ENCODE peak calls at places on chromosomes 2 and 18, in five cellular contexts. One of them, this sample, is unnamed.

GRCh38 chr2:160628811-160629210 is 135.2 kb upstream of the RBMS1 start:
- DNase-seq in A549: no peak
- DNase-seq in CD8-positive, alpha-beta T cell: no peak
- DNase-seq in IMR-90: no peak
- DNase-seq in lower lobe of right lung: no peak
- DNase-seq in this sample: no peak

GRCh38 chr2:47900857-47901256 is 5.4 kb downstream of the FBXO11 start:
- DNase-seq in A549: no peak
- DNase-seq in CD8-positive, alpha-beta T cell: no peak
- DNase-seq in IMR-90: no peak
- DNase-seq in lower lobe of right lung: no peak
- DNase-seq in this sample: no peak

GRCh38 chr2:545711-546650 is 131.2 kb downstream of the TMEM18 start:
- DNase-seq in A549: no peak
- DNase-seq in CD8-positive, alpha-beta T cell: no peak
- DNase-seq in IMR-90: no peak
- DNase-seq in lower lobe of right lung: no peak
- DNase-seq in this sample: no peak

GRCh38 chr2:148658807-148659722 is 14.5 kb downstream of the EPC2 start:
- DNase-seq in A549: peak; percentile 22
- DNase-seq in CD8-positive, alpha-beta T cell: no peak
- DNase-seq in IMR-90: peak; percentile 79
- DNase-seq in lower lobe of right lung: no peak
- DNase-seq in this sample: peak; percentile 62

GRCh38 chr2:18903750-18904149 is 314.4 kb upstream of the NT5C1B start:
- DNase-seq in A549: no peak
- DNase-seq in CD8-positive, alpha-beta T cell: no peak
- DNase-seq in IMR-90: no peak
- DNase-seq in lower lobe of right lung: no peak
- DNase-seq in this sample: no peak

GRCh38 chr2:190512539-190513095 is 21.9 kb downstream of the NEMP2 start:
- DNase-seq in A549: no peak
- DNase-seq in CD8-positive, alpha-beta T cell: no peak
- DNase-seq in IMR-90: no peak
- DNase-seq in lower lobe of right lung: no peak
- DNase-seq in this sample: no peak

GRCh38 chr2:236946871-236947270 is 138.8 kb upstream of the COPS8 start:
- DNase-seq in A549: no peak
- DNase-seq in CD8-positive, alpha-beta T cell: no peak
- DNase-seq in IMR-90: no peak
- DNase-seq in lower lobe of right lung: no peak
- DNase-seq in this sample: peak; percentile 42

GRCh38 chr2:119119076-119119710 is 39.4 kb downstream of the C1QL2 start:
- DNase-seq in A549: no peak
- DNase-seq in CD8-positive, alpha-beta T cell: no peak
- DNase-seq in IMR-90: no peak
- DNase-seq in lower lobe of right lung: no peak
- DNase-seq in this sample: no peak

DNA sequence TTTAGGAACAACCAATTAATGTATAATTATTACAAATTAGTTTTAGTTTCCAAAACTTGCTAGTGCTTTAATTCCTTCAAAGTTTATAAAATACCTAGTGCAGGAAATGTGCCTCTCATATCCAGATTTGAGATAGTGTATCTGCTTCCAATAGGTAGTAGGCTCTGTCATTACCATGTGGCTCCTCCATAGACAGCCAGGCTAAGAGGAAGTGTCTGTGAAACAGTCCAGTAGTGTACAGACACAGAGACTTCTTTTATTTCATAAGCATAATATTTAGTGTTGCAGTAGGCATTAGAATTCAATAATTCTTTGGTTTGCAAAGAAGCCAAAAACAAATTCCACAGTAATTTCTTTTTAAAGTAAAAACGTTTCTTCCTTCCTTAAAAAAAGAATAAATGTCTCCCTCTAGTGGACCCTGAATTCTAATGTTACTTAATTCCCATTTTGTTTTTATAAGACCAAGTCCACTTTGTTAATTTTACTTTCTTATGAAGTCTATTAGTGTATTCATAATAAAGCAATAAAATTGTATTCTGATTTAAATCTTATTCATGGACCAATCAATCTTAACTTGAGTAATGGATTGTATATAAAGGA is 101.2 kb downstream of the NEB start:
- DNase-seq in A549: peak; percentile 19
- DNase-seq in CD8-positive, alpha-beta T cell: no peak
- DNase-seq in IMR-90: peak; percentile 22
- DNase-seq in lower lobe of right lung: no peak
- DNase-seq in this sample: peak; percentile 45
- TF ChIP-seq CTCF in A549: peak; percentile 42
- TF ChIP-seq CTCF in CD8-positive, alpha-beta T cell: peak; percentile 15
- TF ChIP-seq CTCF in IMR-90: peak; percentile 36
- TF ChIP-seq CTCF in lower lobe of right lung: peak; percentile 23
- TF ChIP-seq CTCF in this sample: peak; percentile 40

DNA sequence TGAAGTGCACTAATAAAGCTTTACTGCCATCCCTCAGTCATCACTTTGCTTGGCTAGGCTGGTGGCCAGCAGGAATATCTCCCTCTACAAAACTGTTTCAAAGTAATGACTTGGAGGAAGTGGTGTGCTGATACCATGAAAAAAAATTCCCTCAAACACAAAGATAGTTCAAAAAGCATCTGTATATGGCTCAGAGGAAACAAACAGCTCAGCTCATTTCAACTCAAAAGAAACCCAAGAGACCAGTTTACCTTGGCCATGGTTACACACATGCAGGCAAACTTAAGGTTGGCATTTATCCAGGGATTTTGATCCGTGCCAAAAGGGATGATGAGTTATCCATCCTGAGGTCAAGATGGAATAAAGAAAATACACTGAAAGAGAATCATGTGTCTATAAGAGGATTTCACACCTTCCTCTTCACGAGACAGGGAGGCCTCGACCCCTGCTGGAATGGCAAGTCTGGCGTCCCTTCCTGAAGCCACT is 18.4 kb upstream of the WIPF1 start:
- DNase-seq in A549: peak; percentile 83
- DNase-seq in CD8-positive, alpha-beta T cell: no peak
- DNase-seq in IMR-90: peak; percentile 74
- DNase-seq in lower lobe of right lung: no peak
- DNase-seq in this sample: peak; percentile 82
- H3K4me3 ChIP-seq in A549: no peak overlapping the region
- H3K4me3 ChIP-seq in CD8-positive, alpha-beta T cell: no peak overlapping the region
- H3K4me3 ChIP-seq in IMR-90: no peak overlapping the region
- H3K4me3 ChIP-seq in lower lobe of right lung: no peak overlapping the region
- H3K4me3 ChIP-seq in this sample: no peak overlapping the region

GRCh38 chr2:54709341-54709809 is 14.1 kb upstream of the EML6 start:
- DNase-seq in A549: no peak
- DNase-seq in CD8-positive, alpha-beta T cell: no peak
- DNase-seq in IMR-90: no peak
- DNase-seq in lower lobe of right lung: peak; percentile 63
- DNase-seq in this sample: no peak

GRCh38 chr2:54706622-54707021 is 16.8 kb upstream of the EML6 start:
- DNase-seq in A549: no peak
- DNase-seq in CD8-positive, alpha-beta T cell: no peak
- DNase-seq in IMR-90: no peak
- DNase-seq in lower lobe of right lung: no peak
- DNase-seq in this sample: no peak

GRCh38 chr2:54710216-54710615 is 13.2 kb upstream of the EML6 start:
- DNase-seq in A549: no peak
- DNase-seq in CD8-positive, alpha-beta T cell: no peak
- DNase-seq in IMR-90: no peak
- DNase-seq in lower lobe of right lung: no peak
- DNase-seq in this sample: no peak

GRCh38 chr2:54712516-54712915 is 10.9 kb upstream of the EML6 start:
- DNase-seq in A549: no peak
- DNase-seq in CD8-positive, alpha-beta T cell: no peak
- DNase-seq in IMR-90: no peak
- DNase-seq in lower lobe of right lung: no peak
- DNase-seq in this sample: no peak

DNA sequence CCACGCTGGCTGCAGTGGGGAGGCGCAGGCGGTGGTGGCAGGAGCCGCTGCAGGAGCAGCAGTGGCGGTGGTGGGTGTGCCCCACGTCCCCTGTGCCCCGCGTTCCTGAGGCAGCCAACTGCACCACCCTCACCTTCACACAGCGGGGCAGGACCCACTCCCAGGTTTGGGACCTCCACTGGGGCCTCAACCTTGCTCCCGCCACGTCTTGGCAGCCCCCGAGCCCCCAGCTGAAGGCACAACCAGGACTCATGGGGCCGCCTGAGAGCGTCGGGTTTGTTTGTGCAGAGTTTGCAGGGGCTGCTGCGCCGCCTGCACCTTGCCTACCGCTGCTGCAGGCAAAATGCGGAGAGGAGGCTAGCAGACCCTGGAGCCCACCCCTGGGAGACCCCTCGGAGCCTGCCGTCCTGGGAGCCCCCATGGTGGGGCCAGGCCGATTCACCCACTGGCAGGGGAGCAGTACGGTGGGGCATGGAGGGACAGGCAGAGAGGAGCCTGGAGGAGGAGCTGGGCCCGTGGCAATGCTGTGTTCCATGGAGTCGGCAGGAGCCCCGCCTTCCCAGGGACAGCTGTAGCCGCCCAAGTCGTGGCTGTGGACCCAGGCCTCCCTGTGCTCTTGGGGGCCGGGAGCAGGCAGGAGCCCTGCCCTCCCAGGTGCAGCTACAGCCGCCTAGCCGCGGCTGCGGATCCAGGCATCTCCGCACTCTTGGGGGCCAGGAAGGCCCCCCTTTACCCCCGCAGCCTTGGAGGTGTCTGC is 14.7 kb upstream of the EML6 start:
- DNase-seq in A549: no peak
- DNase-seq in CD8-positive, alpha-beta T cell: no peak
- DNase-seq in IMR-90: no peak
- DNase-seq in lower lobe of right lung: peak; percentile 60
- DNase-seq in this sample: no peak
- TF ChIP-seq CTCF in A549: no peak
- TF ChIP-seq CTCF in CD8-positive, alpha-beta T cell: no peak
- TF ChIP-seq CTCF in IMR-90: no peak
- TF ChIP-seq CTCF in lower lobe of right lung: no peak
- TF ChIP-seq CTCF in this sample: peak; percentile 14

DNA sequence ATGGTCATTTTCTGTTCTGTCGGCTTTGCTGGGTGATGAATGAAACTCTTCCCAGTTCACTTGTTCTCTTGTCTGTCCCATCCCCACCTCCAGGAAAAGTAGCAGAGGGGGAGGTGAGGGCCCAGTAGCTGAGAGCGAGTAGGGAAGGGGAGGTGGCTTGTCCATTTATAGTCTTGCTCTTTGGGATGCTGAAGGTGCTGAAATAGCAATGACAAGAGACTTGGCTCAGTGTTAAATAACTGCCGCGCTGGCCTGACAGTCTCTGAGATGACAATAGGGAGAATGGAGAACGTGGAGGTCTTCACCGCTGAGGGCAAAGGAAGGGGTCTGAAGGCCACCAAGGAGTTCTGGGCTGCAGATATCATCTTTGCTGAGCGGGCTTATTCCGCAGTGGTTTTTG is at the start of gene SMYD1:
- DNase-seq in A549: no peak
- DNase-seq in CD8-positive, alpha-beta T cell: no peak
- DNase-seq in IMR-90: no peak
- DNase-seq in lower lobe of right lung: no peak
- DNase-seq in this sample: no peak
- H3K4me3 ChIP-seq in A549: no peak within 1 kb of the TSS
- H3K4me3 ChIP-seq in CD8-positive, alpha-beta T cell: no peak within 1 kb of the TSS
- H3K4me3 ChIP-seq in IMR-90: no peak within 1 kb of the TSS
- H3K4me3 ChIP-seq in lower lobe of right lung: no peak within 1 kb of the TSS
- H3K4me3 ChIP-seq in this sample: no peak within 1 kb of the TSS

DNA sequence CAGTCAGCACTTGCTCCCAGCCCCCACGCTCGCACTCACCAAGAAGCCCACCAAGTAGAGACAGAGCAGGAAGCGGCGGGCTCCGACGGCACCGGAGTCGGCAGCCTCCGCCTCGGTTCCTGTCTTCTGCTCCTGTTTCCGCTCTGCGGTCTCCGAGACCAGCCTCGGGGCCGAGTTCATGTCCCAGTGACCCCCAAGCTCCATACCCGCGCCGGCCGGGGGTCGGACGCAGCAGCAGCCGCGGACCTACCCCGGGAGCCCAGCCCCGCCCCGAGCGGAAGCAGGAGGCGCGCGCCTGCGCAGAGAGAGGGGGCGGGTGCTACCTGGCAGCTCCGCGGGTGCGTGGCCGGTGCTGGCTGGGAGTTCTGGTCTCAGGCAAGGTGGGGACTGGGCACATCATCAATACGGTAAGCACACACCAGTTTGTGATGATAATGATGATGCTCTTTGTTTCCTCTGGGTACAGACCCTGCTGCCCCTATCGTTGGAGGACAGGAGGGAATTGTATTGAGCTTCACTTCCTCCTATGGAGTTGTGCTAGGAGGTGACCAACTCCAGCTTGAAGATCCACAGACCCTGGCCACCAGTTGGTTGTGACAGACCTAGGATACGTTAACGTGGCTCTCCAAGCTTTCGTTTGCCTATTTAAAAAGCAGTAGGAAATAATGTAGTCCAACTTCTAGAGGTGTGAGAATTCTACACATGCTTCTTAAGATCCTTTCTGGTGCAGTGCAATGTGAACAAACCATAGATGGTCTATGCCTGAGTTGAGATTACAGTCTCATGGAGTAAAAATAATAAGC is 25.0 kb upstream of the TMEM182 start:
- DNase-seq in A549: peak; percentile 68
- DNase-seq in CD8-positive, alpha-beta T cell: peak; percentile 83
- DNase-seq in IMR-90: peak; percentile 39
- DNase-seq in lower lobe of right lung: peak; percentile 93
- DNase-seq in this sample: peak; percentile 57
- TF ChIP-seq CTCF in A549: no peak
- TF ChIP-seq CTCF in CD8-positive, alpha-beta T cell: no peak
- TF ChIP-seq CTCF in IMR-90: no peak
- TF ChIP-seq CTCF in lower lobe of right lung: no peak
- TF ChIP-seq CTCF in this sample: peak; percentile 18

DNA sequence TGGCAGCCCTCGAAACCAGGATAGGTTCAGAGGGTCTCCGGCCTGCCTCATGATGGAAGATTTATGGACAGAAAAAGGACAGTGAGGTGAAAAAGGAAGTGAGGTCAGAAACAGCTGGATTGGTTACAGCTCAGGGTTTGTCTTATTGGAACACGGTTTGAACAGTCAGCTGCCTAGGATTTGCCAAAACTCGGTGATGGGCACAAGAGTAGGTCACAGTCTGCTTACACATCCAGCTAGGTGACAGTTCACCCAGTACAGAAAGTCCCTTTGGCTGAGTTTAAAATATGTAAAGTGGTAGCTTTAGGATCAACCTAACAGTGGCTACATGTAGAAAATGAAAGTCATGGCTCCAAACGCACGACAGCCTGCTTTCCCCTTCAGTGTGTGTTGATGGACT is 165.1 kb downstream of the DCDC2C start:
- DNase-seq in A549: no peak
- DNase-seq in CD8-positive, alpha-beta T cell: no peak
- DNase-seq in IMR-90: no peak
- DNase-seq in lower lobe of right lung: no peak
- DNase-seq in this sample: no peak
- H3K4me3 ChIP-seq in A549: no peak overlapping the region
- H3K4me3 ChIP-seq in CD8-positive, alpha-beta T cell: no peak overlapping the region
- H3K4me3 ChIP-seq in IMR-90: no peak overlapping the region
- H3K4me3 ChIP-seq in lower lobe of right lung: no peak overlapping the region
- H3K4me3 ChIP-seq in this sample: no peak overlapping the region

GRCh38 chr18:55405655-55406373 is 182.2 kb downstream of the TCF4 start:
- DNase-seq in A549: peak; percentile 69
- DNase-seq in CD8-positive, alpha-beta T cell: no peak
- DNase-seq in IMR-90: peak; percentile 95
- DNase-seq in lower lobe of right lung: peak; percentile 51
- DNase-seq in this sample: peak; percentile 99
- TF ChIP-seq CTCF in A549: no peak
- TF ChIP-seq CTCF in CD8-positive, alpha-beta T cell: no peak
- TF ChIP-seq CTCF in IMR-90: no peak
- TF ChIP-seq CTCF in lower lobe of right lung: no peak
- TF ChIP-seq CTCF in this sample: peak; percentile 28

This sample was measured in fibroblast of pulmonary artery.